ENCODE peak calls at places on chromosomes 16 and 17, in four cellular contexts. X, V, N and Q are unnamed samples.

GRCh38 chr16:69396187-69397061 is 10.6 kb upstream of the TERF2 start:
- DNase-seq in X (peak; percentile 53), V (peak; percentile 80), N (peak; percentile 96), Q (peak; percentile 84)

GRCh38 chr17:81459864-81460263 is 52.7 kb downstream of the ACTG1 start:
- DNase-seq in X (no peak), V (no peak), N (no peak), Q (no peak)

GRCh38 chr17:47883589-47884426 is 12.2 kb upstream of the SP2 start:
- DNase-seq in X (no peak), V (no peak), N (no peak), Q (no peak)

GRCh38 chr16:73015612-73016487 is 32.1 kb downstream of the ZFHX3 start:
- DNase-seq in X (no peak), V (no peak), N (no peak), Q (no peak)

GRCh38 chr16:11405331-11406176 is 60.3 kb downstream of the RMI2 start:
- DNase-seq in X (peak; percentile 75), V (peak; percentile 93), N (peak; percentile 8), Q (no peak)

GRCh38 chr17:78745407-78746088 is 36.5 kb downstream of the CYTH1 start:
- DNase-seq in X (no peak), V (no peak), N (peak; percentile 49), Q (peak; percentile 33)

GRCh38 chr17:39665642-39666221 is 583 bp downstream of the TCAP start:
- DNase-seq in X (peak; percentile 64), V (no peak), N (no peak), Q (no peak)

GRCh38 chr16:3681206-3681605 is 26.7 kb downstream of the DNASE1 start:
- DNase-seq in X (no peak), V (no peak), N (no peak), Q (no peak)

GRCh38 chr16:71246309-71246708 is 15.8 kb upstream of the HYDIN start:
- DNase-seq in X (no peak), V (no peak), N (no peak), Q (no peak)
- H2BK120ac ChIP-seq in X (no peak overlapping the region), V (no peak overlapping the region), N (no peak overlapping the region), Q (no peak overlapping the region)

DNA sequence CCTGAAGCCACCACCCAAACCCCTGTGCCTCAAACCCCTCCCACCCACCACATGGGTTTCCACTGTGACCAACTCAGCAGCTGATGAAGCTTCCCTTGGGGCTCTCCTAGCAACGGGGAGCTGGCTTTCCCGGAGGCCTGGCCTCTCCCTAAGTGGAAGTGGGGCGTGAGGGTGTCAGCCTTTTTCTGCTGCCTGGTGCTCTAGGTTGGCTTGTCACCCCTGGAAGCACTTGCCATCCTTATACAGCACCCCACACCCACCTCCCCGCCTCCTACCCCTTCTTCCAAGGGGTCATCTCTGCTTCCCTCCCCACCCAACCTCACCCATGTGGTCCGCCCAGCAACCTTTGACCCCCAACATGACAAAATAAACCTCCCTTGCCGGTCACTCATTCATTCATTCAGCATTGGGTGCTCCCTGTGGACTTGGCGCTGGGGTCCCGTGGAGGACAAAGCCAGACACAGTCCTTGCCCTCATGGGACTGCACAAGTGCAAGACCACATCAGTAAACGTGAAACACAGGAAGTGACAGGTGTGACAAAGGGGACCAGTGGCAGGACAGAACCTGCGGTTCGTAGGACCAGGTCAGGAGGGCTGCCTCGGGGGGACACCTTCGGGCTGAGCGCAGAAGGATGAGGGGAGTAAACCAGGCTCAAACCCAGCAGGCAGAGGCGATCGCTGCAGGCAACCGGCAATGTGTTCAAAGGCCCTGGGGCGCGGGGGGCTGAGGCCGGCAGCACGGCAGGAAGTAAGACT is 185.2 kb downstream of the SEC14L1 start:
- DNase-seq in X (peak; percentile 26), V (no peak), N (no peak), Q (no peak)
- H2BK120ac ChIP-seq in X (no peak overlapping the region), V (no peak overlapping the region), N (peak overlapping the region; percentile 82), Q (no peak overlapping the region)

DNA sequence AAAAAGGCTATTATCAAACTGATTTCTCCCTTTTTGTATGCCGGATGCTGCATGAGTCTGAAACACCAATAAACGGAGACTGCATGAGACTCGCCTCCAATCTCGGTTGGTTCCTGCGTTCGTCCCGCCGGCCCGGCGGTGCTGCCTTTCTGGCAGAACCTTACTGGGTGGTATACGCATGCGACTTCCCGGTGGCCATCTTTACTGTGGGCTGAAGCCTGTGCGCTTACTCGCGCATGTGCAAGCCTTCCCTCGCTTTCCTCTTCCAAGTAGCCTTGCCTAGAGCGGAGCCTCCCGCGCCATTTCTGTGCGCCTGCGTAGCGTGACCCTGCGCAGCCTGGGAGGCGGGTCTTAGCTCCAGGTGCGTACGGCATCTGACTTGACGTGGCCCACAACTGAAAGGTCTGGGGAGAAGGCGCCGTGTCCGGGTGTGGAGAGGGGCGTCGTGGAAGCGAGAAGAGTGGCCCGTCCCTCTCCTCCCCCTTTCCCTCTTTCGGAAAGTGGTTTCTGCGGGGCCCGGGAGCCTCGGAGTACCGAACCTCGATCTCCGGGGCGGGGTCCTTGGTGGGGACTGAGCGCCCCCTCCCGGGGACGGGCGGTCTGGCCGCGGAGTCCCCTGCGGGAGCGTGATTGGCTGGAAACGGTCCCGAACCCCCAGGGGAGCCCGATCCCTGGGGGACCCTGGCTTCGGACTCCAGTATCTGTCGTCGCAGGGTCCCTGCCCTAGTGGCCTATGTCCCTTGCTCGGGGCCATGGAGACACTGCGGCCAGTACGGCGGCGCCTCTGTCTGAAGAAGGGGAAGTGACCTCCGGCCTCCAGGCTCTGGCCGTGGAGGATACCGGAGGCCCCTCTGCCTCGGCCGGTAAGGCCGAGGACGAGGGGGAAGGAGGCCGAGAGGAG is at the start of gene PAGR1:
- DNase-seq in X (peak; percentile 99), V (peak; percentile 98), N (peak; percentile 100), Q (peak; percentile 98)
- H2BK120ac ChIP-seq in X (no peak within 1 kb of the TSS), V (no peak within 1 kb of the TSS), N (peak within 1 kb of the TSS; percentile 75), Q (peak within 1 kb of the TSS; percentile 0)

GRCh38 chr17:76103274-76104139 is at the start of gene EXOC7:
- DNase-seq in X (peak; percentile 96), V (peak; percentile 98), N (peak; percentile 88), Q (peak; percentile 93)
- H2BK120ac ChIP-seq in X (no peak within 1 kb of the TSS), V (no peak within 1 kb of the TSS), N (peak within 1 kb of the TSS; percentile 72), Q (no peak within 1 kb of the TSS)

GRCh38 chr17:16001498-16001897 is 1.9 kb downstream of the TTC19 start:
- DNase-seq in X (no peak), V (no peak), N (no peak), Q (no peak)

GRCh38 chr17:15999974-16000827 is 577 bp downstream of the TTC19 start:
- DNase-seq in X (no peak), V (no peak), N (peak; percentile 22), Q (no peak)

GRCh38 chr17:15998031-15998574 is 1.4 kb downstream of the ZSWIM7 start:
- DNase-seq in X (no peak), V (peak; percentile 4), N (no peak), Q (no peak)

GRCh38 chr17:15996322-15996721 is 3.2 kb downstream of the ZSWIM7 start:
- DNase-seq in X (no peak), V (peak; percentile 27), N (no peak), Q (no peak)

GRCh38 chr17:15999141-15999973 is at the start of the genes TTC19 and ZSWIM7:
- DNase-seq in X (peak; percentile 99), V (peak; percentile 99), N (peak; percentile 94), Q (peak; percentile 92)
- H2BK120ac ChIP-seq in X (no peak within 1 kb of the TSS), V (no peak within 1 kb of the TSS), N (peak within 1 kb of the TSS; percentile 73), Q (no peak within 1 kb of the TSS)

GRCh38 chr17:72126575-72127486 is 6.0 kb downstream of the SOX9 start:
- DNase-seq in X (no peak), V (no peak), N (peak; percentile 83), Q (no peak)
- H2BK120ac ChIP-seq in X (no peak overlapping the region), V (no peak overlapping the region), N (peak overlapping the region; percentile 65), Q (no peak overlapping the region)

DNA sequence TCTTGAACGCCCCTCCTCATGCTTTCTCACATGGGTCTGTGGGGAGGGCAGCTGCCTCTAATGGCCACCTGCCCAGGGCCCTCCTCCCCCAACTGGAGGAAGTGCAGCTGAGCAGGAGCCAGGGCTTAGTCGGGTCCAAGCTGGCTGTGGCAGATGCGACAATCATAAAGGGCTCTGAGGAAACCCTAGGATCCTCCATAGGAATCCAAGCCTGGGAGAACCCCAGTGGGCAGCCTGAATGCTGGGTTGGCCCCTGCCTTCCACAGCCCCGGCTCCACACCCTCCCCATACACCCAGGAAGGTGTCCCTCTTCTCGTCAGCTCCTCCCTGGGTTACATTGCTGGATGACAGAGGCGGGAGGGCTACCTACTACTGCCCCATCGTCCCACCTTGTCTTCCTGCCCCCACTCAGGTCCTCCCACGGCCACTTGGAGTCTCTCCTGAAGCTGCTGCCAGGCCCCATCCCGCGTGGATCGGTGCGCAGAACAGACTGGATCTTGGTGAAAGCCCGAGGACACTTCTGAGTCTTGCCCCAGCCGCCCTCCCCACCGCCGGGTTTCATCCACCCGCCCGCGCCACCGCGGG is 15.6 kb upstream of the CBFB start:
- DNase-seq in X (no peak), V (no peak), N (no peak), Q (no peak)
- H2BK120ac ChIP-seq in X (no peak overlapping the region), V (no peak overlapping the region), N (no peak overlapping the region), Q (no peak overlapping the region)

GRCh38 chr17:76500074-76500744 is 1.0 kb downstream of the RHBDF2 start:
- DNase-seq in X (no peak), V (no peak), N (no peak), Q (no peak)
- H2BK120ac ChIP-seq in X (no peak overlapping the region), V (no peak overlapping the region), N (no peak overlapping the region), Q (no peak overlapping the region)

GRCh38 chr17:3635474-3636153 is 436 bp downstream of the SHPK start:
- DNase-seq in X (no peak), V (no peak), N (no peak), Q (peak; percentile 6)
- H2BK120ac ChIP-seq in X (no peak overlapping the region), V (no peak overlapping the region), N (no peak overlapping the region), Q (peak overlapping the region; percentile 81)